ENCODE peak calls at places on chromosome 13, in four cellular contexts. G is ascending aorta, S is fibroblast of lung, D is colonic mucosa. E is an unnamed sample. For H3K4me1, the result is how much of the 10 kb centered on the place peaks cover.

GRCh38 chr13:20136781-20137703 is 23.8 kb downstream of the GJA3 start:
- DNase-seq in D (peak), S (peak), G (no peak), E (no peak)

GRCh38 chr13:19658192-19658591 is 24.7 kb downstream of the MPHOSPH8 start:
- DNase-seq in D (no peak), S (peak), G (no peak), E (no peak)

GRCh38 chr13:46662690-46663089 is 109.7 kb downstream of the LRCH1 start:
- DNase-seq in D (no peak), S (no peak), G (no peak), E (no peak)

GRCh38 chr13:60654405-60654804 is 257.4 kb downstream of the TDRD3 start:
- DNase-seq in G (no peak), S (peak), D (no peak), E (no peak)

GRCh38 chr13:56110751-56111150 is 1030.0 kb upstream of the PRR20A start:
- DNase-seq in D (no peak), G (no peak), S (no peak), E (peak)

GRCh38 chr13:79481685-79482052 is 714 bp downstream of the NDFIP2 start:
- DNase-seq in G (no peak), S (peak), D (peak), E (peak)

GRCh38 chr13:105655046-105655445 is 880.4 kb downstream of the EFNB2 start:
- DNase-seq in D (no peak), G (no peak), S (peak), E (peak)

GRCh38 chr13:73603646-73604045 is 530.6 kb downstream of the KLF12 start:
- DNase-seq in G (no peak), D (no peak), S (no peak), E (no peak)

GRCh38 chr13:99225078-99225477 is 24.4 kb downstream of the UBAC2 start:
- DNase-seq in G (no peak), S (no peak), D (no peak), E (no peak)

GRCh38 chr13:77323858-77324257 is 3.0 kb downstream of the MYCBP2 start:
- DNase-seq in S (peak), D (no peak), G (no peak), E (no peak)

GRCh38 chr13:71460179-71460578 is 406.8 kb downstream of the DACH1 start:
- DNase-seq in G (no peak), D (no peak), S (peak), E (no peak)

GRCh38 chr13:107365466-107366215 is 797.7 kb upstream of the ARGLU1 start:
- DNase-seq in S (peak), D (no peak), G (no peak), E (no peak)

GRCh38 chr13:50594276-50594970 is 249.1 kb downstream of the DLEU7 start:
- DNase-seq in S (no peak), D (no peak), G (no peak), E (no peak)
- H3K4me1 ChIP-seq in S (under half), D (under half), G (under half), E (under half)

GRCh38 chr13:50014404-50014803 is 840 bp upstream of the KCNRG start:
- DNase-seq in G (no peak), D (no peak), S (no peak), E (no peak)

GRCh38 chr13:50012396-50013169 is 2.7 kb upstream of the KCNRG start:
- DNase-seq in G (no peak), D (no peak), S (no peak), E (no peak)

GRCh38 chr13:50015750-50016149 is 506 bp downstream of the KCNRG start:
- DNase-seq in G (no peak), D (no peak), S (no peak), E (no peak)

GRCh38 chr13:50015263-50015662 is at the start of gene KCNRG:
- DNase-seq in G (no peak), S (peak), D (no peak), E (no peak)

GRCh38 chr13:50011461-50011860 is 3.8 kb upstream of the KCNRG start:
- DNase-seq in G (no peak), S (no peak), D (no peak), E (no peak)
- H3K27ac ChIP-seq in G (no peak), S (no peak), D (no peak), E (no peak)

GRCh38 chr13:110359840-110360301 is 52.8 kb downstream of the COL4A2 start:
- DNase-seq in S (peak), G (peak), D (no peak), E (no peak)
- TF ChIP-seq CTCF in S (no peak), G (no peak), D (no peak), E (no peak)

GRCh38 chr13:40613192-40613818 is 53.1 kb downstream of the FOXO1 start:
- DNase-seq in D (peak), G (peak), S (no peak), E (no peak)

GRCh38 chr13:40611635-40612422 is 54.6 kb downstream of the FOXO1 start:
- DNase-seq in S (no peak), D (no peak), G (no peak), E (no peak)

GRCh38 chr13:40611004-40611403 is 55.4 kb downstream of the FOXO1 start:
- DNase-seq in D (no peak), G (no peak), S (no peak), E (no peak)

GRCh38 chr13:40615619-40616018 is 50.8 kb downstream of the FOXO1 start:
- DNase-seq in S (no peak), G (no peak), D (no peak), E (no peak)

GRCh38 chr13:40613954-40614353 is 52.5 kb downstream of the FOXO1 start:
- DNase-seq in G (no peak), S (no peak), D (no peak), E (no peak)
- H3K4me1 ChIP-seq in G (under half), S (under half), D (under half), E (under half)

GRCh38 chr13:75762967-75763366 is 126.8 kb downstream of the LMO7 start:
- DNase-seq in G (no peak), S (no peak), D (no peak), E (no peak)
- H3K27ac ChIP-seq in G (peak), S (peak), D (peak), E (peak)

E was measured in foreskin keratinocyte.